ENCODE peak calls at places on chromosomes 4 and X, in six cellular contexts. M is GM23248, E is trophoblast cell, I is HCT116, J is OCI-LY7, G is hepatocyte. U is an unnamed sample. For H3K4me1, the result is how much of the 10 kb centered on the place peaks cover.

GRCh38 chr4:88110826-88111225 is 47.6 kb downstream of the ABCG2 start:
- DNase-seq in M (no peak), E (peak), I (no peak), J (no peak), G (no peak), U (no peak)

GRCh38 chrX:130775849-130776248 is 127.2 kb downstream of the ENOX2 start:
- DNase-seq in M (no peak), E (no peak), I (no peak), J (no peak), G (no peak), U (no peak)

GRCh38 chr4:102493257-102493656 is 7.9 kb upstream of the NFKB1 start:
- DNase-seq in M (no peak), E (no peak), I (no peak), J (no peak), G (no peak), U (no peak)

GRCh38 chr4:138113819-138114415 is 128.2 kb downstream of the SLC7A11 start:
- DNase-seq in M (peak), E (peak), I (no peak), J (peak), G (no peak), U (no peak)

GRCh38 chrX:108148524-108148923 is 56.9 kb downstream of the ATG4A start:
- DNase-seq in M (no peak), E (no peak), I (no peak), J (no peak), G (no peak), U (no peak)

GRCh38 chr4:70544279-70544870 is 26.0 kb downstream of the AMTN start:
- DNase-seq in M (peak), E (peak), I (peak), J (peak), G (peak), U (no peak)

GRCh38 chrX:53930513-53931380 is 113.5 kb downstream of the PHF8 start:
- DNase-seq in M (peak), E (peak), I (no peak), J (no peak), G (peak), U (no peak)

GRCh38 chr4:40507977-40508376 is 121.7 kb downstream of the RBM47 start:
- DNase-seq in M (no peak), E (no peak), I (no peak), J (no peak), G (peak), U (no peak)

GRCh38 chr4:179664628-179665027 is 2222.4 kb upstream of the AGA start:
- DNase-seq in M (no peak), E (no peak), I (no peak), J (no peak), G (no peak), U (no peak)

GRCh38 chr4:110869114-110869513 is 246.2 kb upstream of the PITX2 start:
- DNase-seq in M (peak), E (no peak), I (no peak), J (no peak), G (no peak), U (no peak)

GRCh38 chr4:82984459-82984858 is 26.2 kb downstream of the LIN54 start:
- DNase-seq in M (peak), E (no peak), I (peak), J (no peak), G (no peak), U (peak)

GRCh38 chrX:40908857-40909475 is 173.6 kb upstream of the MED14 start:
- DNase-seq in M (peak), E (peak), I (peak), J (no peak), G (no peak), U (no peak)

GRCh38 chr4:76002176-76002575 is 5.1 kb downstream of the CXCL9 start:
- DNase-seq in M (peak), E (no peak), I (no peak), J (no peak), G (peak), U (no peak)

GRCh38 chr4:30920043-30920442 is 199.9 kb downstream of the PCDH7 start:
- DNase-seq in M (no peak), E (no peak), I (peak), J (no peak), G (no peak), U (no peak)

GRCh38 chr4:1501754-1502500 is 95.7 kb upstream of the NKX1-1 start:
- DNase-seq in M (no peak), E (no peak), I (no peak), J (no peak), G (no peak), U (no peak)

GRCh38 chrX:39736219-39737211 is 361.2 kb downstream of the BCOR start:
- DNase-seq in M (peak), E (no peak), I (no peak), J (no peak), G (no peak), U (no peak)

GRCh38 chrX:140157143-140157542 is 191.8 kb upstream of the CXorf66 start:
- DNase-seq in M (no peak), E (no peak), I (no peak), J (no peak), G (no peak), U (no peak)

GRCh38 chr4:149986916-149987315 is 91.3 kb upstream of the DCLK2 start:
- DNase-seq in M (no peak), E (no peak), I (no peak), J (no peak), G (no peak), U (no peak)

GRCh38 chrX:37958493-37959211 is 47.7 kb upstream of the SYTL5 start:
- DNase-seq in M (peak), E (peak), I (no peak), J (no peak), G (peak), U (no peak)

GRCh38 chr4:40251366-40251765 is 54.5 kb downstream of the RHOH start:
- DNase-seq in M (peak), E (no peak), I (peak), J (no peak), G (no peak), U (peak)

GRCh38 chr4:153151535-153152452 is 52.4 kb upstream of the TRIM2 start:
- DNase-seq in M (peak), E (peak), I (no peak), J (no peak), G (peak), U (peak)

GRCh38 chr4:58274553-58274952 is 1164.4 kb upstream of the IGFBP7 start:
- DNase-seq in M (no peak), E (no peak), I (no peak), J (no peak), G (no peak), U (no peak)

GRCh38 chr4:100290585-100290984 is 100.3 kb upstream of the DDIT4L start:
- DNase-seq in M (peak), E (peak), I (no peak), J (no peak), G (no peak), U (no peak)

GRCh38 chrX:67635424-67635823 is 91.6 kb downstream of the AR start:
- DNase-seq in M (no peak), E (no peak), I (no peak), J (no peak), G (no peak), U (no peak)

GRCh38 chr4:2334826-2335728 is 73.2 kb upstream of the MXD4 start:
- DNase-seq in M (no peak), E (no peak), I (no peak), J (no peak), G (peak), U (no peak)

GRCh38 chr4:129526812-129527211 is 430.9 kb downstream of the C4orf33 start:
- DNase-seq in M (no peak), E (peak), I (peak), J (peak), G (no peak), U (no peak)

GRCh38 chr4:3308691-3309090 is 15.9 kb downstream of the RGS12 start:
- DNase-seq in M (no peak), E (no peak), I (no peak), J (no peak), G (no peak), U (no peak)

GRCh38 chrX:64580035-64580434 is 184.8 kb upstream of the MTMR8 start:
- DNase-seq in M (no peak), E (no peak), I (no peak), J (peak), G (no peak), U (no peak)

DNA sequence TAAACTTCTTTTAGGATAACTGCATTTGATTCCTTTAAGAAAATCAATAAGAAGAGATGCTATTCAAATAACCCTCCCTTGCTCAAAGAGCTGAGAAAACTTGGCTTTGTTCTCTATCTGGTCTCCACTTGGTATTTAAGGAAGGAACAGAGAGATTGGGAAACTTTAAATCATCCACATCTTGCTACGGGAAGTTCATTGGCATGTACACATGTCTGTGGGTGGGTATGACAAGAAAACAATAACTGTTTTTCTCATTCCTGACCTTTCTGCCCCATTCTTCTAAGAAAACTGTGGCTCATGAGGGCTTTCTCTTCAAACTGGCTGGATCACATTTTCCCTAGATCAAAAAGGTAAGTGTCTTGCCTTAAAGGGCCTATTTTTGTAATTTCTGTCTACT is 6.0 kb downstream of the SEL1L3 start:
- DNase-seq in M (peak), E (peak), I (no peak), J (no peak), G (no peak), U (no peak)
- H3K4me2 ChIP-seq in M (peak), E (no peak), I (no peak), J (peak), G (no peak), U (no peak)

GRCh38 chrX:19740744-19741143 is 146.7 kb downstream of the SH3KBP1 start:
- DNase-seq in M (no peak), E (peak), I (no peak), J (no peak), G (peak), U (no peak)
- H3K4me1 ChIP-seq in M (under half), E (under half), I (under half), J (half or more), G (under half), U (under half)

DNA sequence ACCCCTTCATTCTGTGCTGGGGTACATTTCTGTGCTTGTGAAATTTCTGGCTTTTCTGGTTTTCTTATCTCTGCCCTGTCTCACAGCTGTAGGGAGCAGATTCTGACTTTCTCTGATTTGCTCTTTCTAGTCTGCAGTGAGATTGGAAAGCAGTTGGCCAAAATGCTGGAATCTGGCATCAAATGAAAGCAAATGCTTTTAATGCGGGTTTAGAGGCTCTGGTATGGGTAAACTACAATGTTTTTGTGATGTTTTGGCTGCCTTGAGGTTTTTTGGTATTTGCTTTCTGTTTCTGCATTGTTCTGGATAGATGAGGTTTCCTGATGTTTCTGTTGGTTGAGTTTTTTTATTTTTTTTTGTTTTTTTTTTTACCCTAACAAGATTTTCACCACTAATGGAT is 23.8 kb downstream of the SMIM20 start:
- DNase-seq in M (peak), E (peak), I (no peak), J (no peak), G (no peak), U (no peak)
- H3K4me2 ChIP-seq in M (peak), E (peak), I (no peak), J (no peak), G (peak), U (no peak)

GRCh38 chr4:156959298-156959702 is 12.3 kb downstream of the PDGFC start:
- DNase-seq in M (peak), E (peak), I (no peak), J (no peak), G (no peak), U (no peak)
- H3K4me1 ChIP-seq in M (half or more), E (under half), I (under half), J (under half), G (under half), U (under half)

GRCh38 chr4:174135530-174135929 is 147.9 kb downstream of the FBXO8 start:
- DNase-seq in M (no peak), E (no peak), I (no peak), J (no peak), G (no peak), U (no peak)
- H3K4me2 ChIP-seq in M (peak), E (peak), I (no peak), J (peak), G (peak), U (no peak)

GRCh38 chrX:153885968-153886903 is at the start of gene L1CAM:
- DNase-seq in M (peak), E (peak), I (no peak), J (no peak), G (no peak), U (no peak)

GRCh38 chrX:153883163-153883843 is 2.7 kb downstream of the L1CAM start:
- DNase-seq in M (no peak), E (no peak), I (no peak), J (no peak), G (no peak), U (no peak)

GRCh38 chrX:153885208-153885787 is 675 bp downstream of the L1CAM start:
- DNase-seq in M (no peak), E (no peak), I (no peak), J (no peak), G (no peak), U (no peak)

GRCh38 chrX:153882557-153882956 is 3.4 kb downstream of the L1CAM start:
- DNase-seq in M (no peak), E (no peak), I (no peak), J (no peak), G (no peak), U (no peak)

GRCh38 chrX:153884136-153885076 is 1.6 kb downstream of the L1CAM start:
- DNase-seq in M (no peak), E (no peak), I (peak), J (no peak), G (no peak), U (peak)
- H3K4me1 ChIP-seq in M (under half), E (under half), I (under half), J (under half), G (under half), U (under half)

U was measured in PC-9.